ENCODE peak calls at places on chromosomes 3 and 15, in six cellular contexts. N is fibroblast of lung; Q is Caco-2; C is CD4-positive, CD25-positive, alpha-beta regulatory T cell; K is dorsolateral prefrontal cortex; L is GM23248. T is an unnamed sample.

GRCh38 chr3:59052803-59053411 is 3.1 kb upstream of the CFAP20DC start:
- DNase-seq in C (peak), L (peak), N (peak), K (no peak), Q (no peak), T (peak)

GRCh38 chr15:31391687-31392671 is 65.3 kb downstream of the KLF13 start:
- DNase-seq in N (peak), Q (peak), L (peak), K (no peak), C (peak), T (peak)

GRCh38 chr15:50353251-50353998 is 1.6 kb downstream of the GABPB1 start:
- DNase-seq in C (peak), L (peak), K (no peak), Q (no peak), N (peak), T (peak)

GRCh38 chr3:128426128-128426921 is 40.4 kb downstream of the DNAJB8 start:
- DNase-seq in N (no peak), K (no peak), C (peak), L (peak), Q (peak), T (no peak)

GRCh38 chr3:11569156-11569741 is 74.5 kb downstream of the VGLL4 start:
- DNase-seq in C (no peak), L (no peak), N (no peak), K (no peak), Q (no peak), T (no peak)

GRCh38 chr15:70826634-70827033 is 27.3 kb downstream of the LARP6 start:
- DNase-seq in C (no peak), K (no peak), Q (no peak), L (peak), N (peak), T (peak)

GRCh38 chr3:24462737-24463136 is 31.9 kb downstream of the THRB start:
- DNase-seq in L (no peak), K (no peak), Q (no peak), N (no peak), C (no peak), T (no peak)

GRCh38 chr15:67100808-67101581 is 35.6 kb downstream of the SMAD3 start:
- DNase-seq in N (no peak), K (no peak), Q (no peak), L (no peak), C (peak), T (no peak)

GRCh38 chr3:56921573-56922571 is 120.1 kb upstream of the ARHGEF3 start:
- DNase-seq in K (no peak), Q (no peak), C (no peak), N (peak), L (peak), T (no peak)

GRCh38 chr3:101128786-101129185 is 135.6 kb upstream of the ABI3BP start:
- DNase-seq in L (peak), Q (no peak), K (no peak), C (no peak), N (peak), T (no peak)

GRCh38 chr15:94607176-94607654 is 375.9 kb downstream of the MCTP2 start:
- DNase-seq in L (no peak), N (no peak), C (no peak), Q (no peak), K (no peak), T (peak)

GRCh38 chr3:31710123-31710841 is 177.6 kb downstream of the STT3B start:
- DNase-seq in N (peak), Q (no peak), L (no peak), K (no peak), C (no peak), T (no peak)

GRCh38 chr3:127951276-127951675 is 36.2 kb downstream of the KBTBD12 start:
- DNase-seq in C (no peak), Q (no peak), N (peak), L (peak), K (no peak), T (no peak)

GRCh38 chr3:13801361-13802214 is 78.3 kb downstream of the WNT7A start:
- DNase-seq in C (no peak), L (no peak), Q (no peak), K (no peak), N (no peak), T (no peak)

GRCh38 chr3:55165278-55165677 is 237.4 kb upstream of the LRTM1 start:
- DNase-seq in L (peak), K (no peak), Q (no peak), C (no peak), N (peak), T (no peak)

GRCh38 chr3:123158899-123159390 is 42.8 kb upstream of the SEC22A start:
- DNase-seq in C (no peak), L (no peak), K (no peak), N (no peak), Q (no peak), T (no peak)

GRCh38 chr3:72376917-72377710 is 471.1 kb downstream of the SHQ1 start:
- DNase-seq in C (no peak), L (no peak), N (no peak), Q (no peak), K (no peak), T (no peak)

GRCh38 chr3:115943579-115943978 is 320.3 kb downstream of the GAP43 start:
- DNase-seq in L (no peak), Q (no peak), C (no peak), N (no peak), K (no peak), T (no peak)

GRCh38 chr15:69129026-69129385 is 31.4 kb upstream of the GLCE start:
- DNase-seq in C (no peak), L (no peak), K (no peak), Q (no peak), N (no peak), T (no peak)

GRCh38 chr3:97817965-97818364 is 3.8 kb upstream of the CRYBG3 start:
- DNase-seq in Q (no peak), L (no peak), K (no peak), C (no peak), N (no peak), T (no peak)

GRCh38 chr3:71578045-71578730 is 5.3 kb downstream of the FOXP1 start:
- DNase-seq in C (no peak), L (peak), N (peak), K (no peak), Q (no peak), T (no peak)

GRCh38 chr3:42823351-42823750 is 14.1 kb downstream of the ACKR2 start:
- DNase-seq in Q (no peak), L (no peak), N (no peak), K (no peak), C (no peak), T (no peak)

GRCh38 chr15:101718896-101719295 is 5.4 kb downstream of the TARS3 start:
- DNase-seq in Q (no peak), N (no peak), K (no peak), L (no peak), C (no peak), T (no peak)

GRCh38 chr15:92097473-92098178 is 244.1 kb downstream of the SLCO3A1 start:
- DNase-seq in Q (peak), L (peak), K (no peak), N (peak), C (peak), T (peak)

GRCh38 chr3:17149076-17149475 is 264.3 kb downstream of the PLCL2 start:
- DNase-seq in K (no peak), Q (no peak), C (no peak), N (no peak), L (no peak), T (no peak)

GRCh38 chr3:117297070-117297469 is 587.5 kb downstream of the TUSC7 start:
- DNase-seq in C (no peak), L (no peak), N (no peak), K (no peak), Q (no peak), T (no peak)

GRCh38 chr3:160986060-160986459 is 119.1 kb downstream of the B3GALNT1 start:
- DNase-seq in K (no peak), L (no peak), Q (no peak), C (no peak), N (peak), T (no peak)

GRCh38 chr3:101857279-101857678 is 8.0 kb downstream of the NFKBIZ start:
- DNase-seq in Q (no peak), L (no peak), C (no peak), N (no peak), K (no peak), T (no peak)

GRCh38 chr3:53495091-53495517 is 693 bp downstream of the CACNA1D start:
- DNase-seq in Q (no peak), L (no peak), C (no peak), K (no peak), N (no peak), T (no peak)
- H3K4me3 ChIP-seq in Q (peak), L (peak), C (no peak), K (peak), N (peak), T (no peak)

DNA sequence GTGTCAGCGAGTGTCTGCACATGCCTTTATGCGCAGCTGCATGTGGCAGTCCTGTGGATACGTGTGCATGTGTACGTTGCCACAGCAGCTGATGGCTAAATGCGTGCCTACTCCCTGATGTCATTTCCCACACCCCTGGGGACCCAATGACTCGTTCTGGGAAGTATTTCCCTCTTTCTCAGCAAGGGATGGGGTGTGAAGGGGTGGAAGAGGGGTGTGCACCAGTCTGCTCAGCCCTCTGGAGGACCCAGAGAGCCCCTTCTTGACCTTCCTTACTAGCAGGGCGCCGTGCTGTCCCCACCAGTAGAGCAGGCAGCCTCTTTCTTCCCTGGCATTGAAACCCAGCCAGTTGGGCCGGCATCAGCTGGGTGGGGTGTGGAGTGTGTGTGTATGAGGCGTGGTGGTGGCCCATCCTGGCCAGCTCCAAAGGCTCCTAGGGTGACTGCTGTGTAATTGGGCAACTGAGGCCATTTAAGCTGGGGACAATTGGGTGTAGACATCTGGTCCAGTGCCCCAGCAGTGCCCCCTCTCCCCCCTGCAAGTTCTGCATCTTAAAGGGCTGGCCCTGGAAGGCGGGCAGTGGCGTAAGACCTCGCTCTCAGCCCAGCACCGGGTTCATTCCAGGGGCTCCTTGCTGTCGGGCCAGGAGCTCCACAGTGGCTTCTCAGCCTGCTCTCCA is 19.2 kb downstream of the SNX33 start:
- DNase-seq in C (no peak), K (no peak), Q (no peak), N (peak), L (peak), T (no peak)
- H3K4me3 ChIP-seq in C (no peak), K (no peak), Q (no peak), N (no peak), L (peak), T (no peak)

GRCh38 chr15:56241374-56242085 is 2.1 kb downstream of the RFX7 start:
- DNase-seq in Q (no peak), L (peak), C (peak), N (no peak), K (no peak), T (no peak)
- H3K4me3 ChIP-seq in Q (no peak), L (peak), C (peak), N (peak), K (peak), T (no peak)

GRCh38 chr15:88920186-88920891 is 7.2 kb upstream of the MFGE8 start:
- DNase-seq in L (peak), N (peak), Q (no peak), K (no peak), C (no peak), T (no peak)

GRCh38 chr15:88915354-88915753 is 2.2 kb upstream of the MFGE8 start:
- DNase-seq in Q (no peak), L (no peak), N (no peak), C (no peak), K (no peak), T (no peak)

GRCh38 chr15:88913850-88914169 is 631 bp upstream of the MFGE8 start:
- DNase-seq in L (no peak), K (no peak), Q (no peak), C (no peak), N (no peak), T (no peak)

GRCh38 chr15:88918738-88919137 is 5.6 kb upstream of the MFGE8 start:
- DNase-seq in K (no peak), N (peak), Q (no peak), C (no peak), L (peak), T (no peak)

GRCh38 chr15:88917764-88918163 is 4.6 kb upstream of the MFGE8 start:
- DNase-seq in Q (no peak), L (no peak), K (no peak), C (no peak), N (no peak), T (no peak)
- H3K4me3 ChIP-seq in Q (no peak), L (no peak), K (no peak), C (no peak), N (no peak), T (no peak)

DNA sequence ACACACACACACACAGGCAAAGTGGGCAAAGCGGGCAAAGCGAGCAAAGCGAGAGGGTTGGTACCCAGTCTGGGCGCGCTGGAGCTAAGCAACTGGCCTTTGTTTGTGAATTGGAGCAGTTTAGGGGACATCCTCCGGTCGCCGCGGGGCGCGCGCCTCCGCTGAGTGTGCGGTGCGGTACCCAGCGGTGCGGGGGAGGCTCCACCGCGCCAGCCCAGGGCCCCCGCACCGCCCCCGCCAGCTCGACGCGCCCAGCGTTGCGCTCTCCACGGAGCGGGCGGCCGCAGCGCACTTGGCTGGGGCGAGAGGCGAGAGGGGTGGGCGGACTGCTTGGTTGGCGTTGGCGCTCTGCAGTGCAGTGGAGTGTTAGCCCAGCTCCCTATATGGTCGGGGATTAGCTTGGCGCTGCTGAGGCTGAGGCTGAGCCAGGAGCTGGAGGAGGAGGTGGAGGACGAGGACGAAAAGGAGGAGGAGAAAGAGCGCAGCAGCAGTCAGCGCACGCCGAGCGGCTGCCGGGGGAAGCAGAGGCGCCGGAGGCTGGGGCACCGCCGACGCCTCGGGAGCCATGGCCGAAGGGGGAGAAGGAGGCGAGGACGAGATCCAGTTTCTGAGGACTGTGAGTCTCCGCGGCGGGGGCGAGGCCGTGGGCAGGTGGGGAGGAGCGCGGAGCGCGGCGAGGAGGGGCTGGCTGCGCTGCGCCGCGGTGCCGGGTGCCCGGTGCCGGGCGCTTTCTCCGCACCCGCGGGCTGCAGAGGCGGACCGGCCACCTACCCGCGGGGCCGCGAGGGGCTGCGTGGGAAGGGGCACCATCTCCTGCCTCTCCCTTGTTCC is at the start of gene RYR3:
- DNase-seq in C (no peak), K (peak), N (peak), Q (no peak), L (peak), T (no peak)
- H3K4me3 ChIP-seq in C (no peak), K (peak), N (no peak), Q (no peak), L (no peak), T (no peak)

DNA sequence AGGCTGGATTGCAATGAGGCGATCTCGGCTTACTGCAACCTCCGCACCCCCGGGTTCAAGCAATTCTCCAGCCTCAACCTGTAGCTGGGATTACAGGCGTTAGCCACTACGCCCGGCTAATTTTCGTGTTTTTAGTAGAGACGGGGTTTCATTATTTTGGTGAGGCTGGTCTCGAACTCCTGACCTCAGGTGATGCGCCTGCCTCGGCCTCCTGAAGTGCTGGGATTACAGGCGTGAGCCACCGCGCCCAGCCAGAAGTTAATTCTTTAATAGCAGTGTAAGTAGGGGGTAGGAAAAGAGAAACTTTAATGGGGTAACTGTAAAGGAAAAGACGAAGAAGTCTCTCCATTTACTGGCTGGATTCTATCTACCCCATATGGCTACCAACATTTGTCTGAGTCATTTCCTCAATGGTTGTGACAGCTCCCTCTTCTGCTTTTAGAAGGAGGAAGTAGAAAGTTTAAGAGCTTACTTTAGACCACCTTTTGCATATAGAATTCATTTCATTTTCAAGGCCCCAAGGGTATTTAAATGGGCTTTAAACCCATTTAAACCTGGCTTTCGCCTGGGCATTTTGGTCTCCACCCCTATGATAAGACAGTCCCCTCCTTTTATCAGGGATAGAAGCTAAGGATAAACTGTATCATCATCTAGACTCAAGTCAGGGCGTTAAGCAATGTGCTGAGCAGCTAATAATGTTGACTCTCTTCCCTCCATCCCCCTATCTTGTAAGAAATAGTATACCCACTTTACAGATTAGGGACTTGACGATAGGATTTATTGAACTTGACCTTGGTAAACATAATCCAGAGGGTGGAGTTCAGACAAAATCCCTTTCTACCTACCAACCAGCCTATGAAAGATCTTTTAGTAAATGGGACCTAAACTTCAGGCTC is 1.1 kb upstream of the CDV3 start:
- DNase-seq in Q (no peak), L (peak), K (no peak), N (peak), C (peak), T (peak)
- H3K4me3 ChIP-seq in Q (peak), L (peak), K (peak), N (peak), C (peak), T (peak)